ENCODE peak calls at places on chromosomes 11 and 22, in four cellular contexts. F is GM12878, M is tibial nerve, G is sigmoid colon. W is an unnamed sample.

GRCh38 chr11:109439684-109440083 is 17.7 kb downstream of the C11orf87 start:
- DNase-seq in F (no peak), M (no peak), G (no peak), W (no peak)

GRCh38 chr11:11028017-11028692 is 170.3 kb upstream of the ZBED5 start:
- DNase-seq in F (no peak), M (peak), G (peak), W (peak)

GRCh38 chr11:82701847-82702520 is 31.7 kb downstream of the FAM181B start:
- DNase-seq in F (no peak), M (no peak), G (no peak), W (no peak)

GRCh38 chr22:48857202-48857805 is 970.4 kb downstream of the BRD1 start:
- DNase-seq in F (no peak), M (no peak), G (peak), W (peak)

GRCh38 chr22:37283393-37283937 is 1.2 kb downstream of the CYTH4 start:
- DNase-seq in F (no peak), M (no peak), G (no peak), W (no peak)

GRCh38 chr11:43503417-43503816 is 144.7 kb downstream of the TTC17 start:
- DNase-seq in F (no peak), M (no peak), G (no peak), W (no peak)

GRCh38 chr22:32024791-32025190 is 18.3 kb upstream of the SLC5A1 start:
- DNase-seq in F (no peak), M (no peak), G (no peak), W (no peak)

GRCh38 chr11:32562839-32563599 is 20.6 kb upstream of the EIF3M start:
- DNase-seq in F (no peak), M (no peak), G (no peak), W (no peak)

GRCh38 chr22:46336119-46337078 is 885 bp downstream of the TRMU start:
- DNase-seq in F (no peak), M (no peak), G (no peak), W (no peak)

GRCh38 chr11:68031136-68031459 is 617 bp downstream of the NDUFS8 start:
- DNase-seq in F (no peak), M (no peak), G (no peak), W (no peak)

GRCh38 chr11:130826572-130826971 is 89.7 kb downstream of the SNX19 start:
- DNase-seq in F (no peak), M (no peak), G (peak), W (no peak)
- H3K27ac ChIP-seq in F (no peak), M (no peak), G (no peak), W (no peak)

GRCh38 chr22:26632422-26633155 is 10.8 kb downstream of the CRYBA4 start:
- DNase-seq in F (no peak), M (no peak), G (no peak), W (no peak)
- TF ChIP-seq EP300 in F (no peak), M (no peak), G (no peak), W (no peak)

GRCh38 chr22:28112548-28113043 is 193.5 kb upstream of the PITPNB start:
- DNase-seq in F (no peak), M (peak), G (peak), W (no peak)
- H3K27ac ChIP-seq in F (no peak), M (no peak), G (peak), W (no peak)

GRCh38 chr11:47189100-47189834 is 3.0 kb upstream of the PACSIN3 start:
- DNase-seq in F (no peak), M (no peak), G (no peak), W (no peak)
- TF ChIP-seq EP300 in F (no peak), M (peak), G (peak), W (no peak)

GRCh38 chr11:77821349-77821851 is 456 bp downstream of the AAMDC start:
- DNase-seq in F (no peak), M (no peak), G (peak), W (peak)
- H3K27ac ChIP-seq in F (no peak), M (peak), G (peak), W (peak)

DNA sequence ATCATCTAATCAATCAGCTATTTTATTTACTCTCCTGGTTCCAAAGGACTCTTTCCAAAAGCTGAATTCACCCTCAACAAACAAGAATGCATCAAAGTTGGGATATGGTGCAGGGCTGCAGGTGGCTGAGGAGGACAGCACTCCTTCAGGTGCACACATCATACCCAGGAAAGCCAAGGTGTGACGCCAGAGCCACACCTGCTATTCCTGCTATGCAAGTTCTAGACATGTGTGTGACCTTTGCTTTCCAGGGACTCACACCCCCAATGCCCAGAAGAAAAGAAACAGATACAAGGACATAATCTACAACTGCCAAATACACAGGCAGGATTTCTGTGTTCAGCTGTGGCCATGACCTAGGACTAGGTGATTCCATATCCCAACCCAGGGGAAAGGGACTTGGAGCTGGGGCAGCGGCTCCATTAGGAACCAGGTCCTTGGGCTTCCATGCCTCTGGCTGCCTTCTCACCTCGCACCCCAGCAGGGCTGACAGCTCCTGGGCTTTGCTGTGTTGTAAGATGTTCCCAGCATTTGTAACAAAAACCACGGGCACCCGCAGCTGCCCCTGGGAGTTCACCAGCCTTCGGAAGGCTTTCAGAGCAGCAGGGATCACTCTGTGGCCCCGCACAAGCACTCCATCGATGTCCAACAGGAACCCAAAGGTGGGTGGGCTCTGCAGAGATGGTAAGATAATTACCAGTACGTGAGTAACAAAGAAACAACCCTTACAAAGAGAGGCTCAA is 9.8 kb downstream of the HDHD5 start:
- DNase-seq in F (no peak), M (no peak), G (peak), W (no peak)
- TF ChIP-seq EP300 in F (no peak), M (no peak), G (no peak), W (no peak)